ENCODE peak calls at places on chromosomes 12 and 14, in seven cellular contexts. M, A, H, X, W, R and B are unnamed samples.

GRCh38 chr14:90697577-90698206 is 118.5 kb downstream of the TTC7B start:
- DNase-seq in M (peak; percentile 82), A (peak; percentile 21), H (peak; percentile 58), X (peak; percentile 87), W (peak; percentile 63), R (peak; percentile 68), B (peak; percentile 9)

GRCh38 chr14:32075636-32076277 is 1.3 kb upstream of the ARHGAP5 start:
- DNase-seq in M (peak; percentile 30), A (no peak), H (no peak), X (peak; percentile 48), W (no peak), R (no peak), B (no peak)

GRCh38 chr14:74508292-74508731 is 14.7 kb downstream of the ISCA2 start:
- DNase-seq in M (no peak), A (no peak), H (no peak), X (peak; percentile 72), W (no peak), R (no peak), B (no peak)

GRCh38 chr14:71267691-71268090 is 360.4 kb downstream of the PCNX1 start:
- DNase-seq in M (no peak), A (no peak), H (no peak), X (peak; percentile 57), W (no peak), R (no peak), B (no peak)

GRCh38 chr12:1517007-1517406 is 77.4 kb downstream of the FBXL14 start:
- DNase-seq in M (no peak), A (no peak), H (no peak), X (peak; percentile 75), W (peak; percentile 95), R (no peak), B (no peak)

GRCh38 chr12:753401-754237 is 1.2 kb downstream of the WNK1 start:
- DNase-seq in M (peak; percentile 63), A (no peak), H (no peak), X (peak; percentile 31), W (no peak), R (no peak), B (no peak)

GRCh38 chr12:34287437-34287836 is 265.1 kb downstream of the ALG10 start:
- DNase-seq in M (no peak), A (no peak), H (no peak), X (no peak), W (no peak), R (no peak), B (no peak)

GRCh38 chr12:42380733-42381132 is 54.8 kb downstream of the PPHLN1 start:
- DNase-seq in M (no peak), A (no peak), H (no peak), X (no peak), W (no peak), R (no peak), B (no peak)

GRCh38 chr12:87405918-87406317 is 623.3 kb downstream of the C12orf50 start:
- DNase-seq in M (no peak), A (no peak), H (no peak), X (peak; percentile 44), W (peak; percentile 74), R (no peak), B (no peak)

GRCh38 chr14:104280902-104281767 is 142.7 kb downstream of the KIF26A start:
- DNase-seq in M (no peak), A (no peak), H (no peak), X (no peak), W (no peak), R (no peak), B (no peak)

GRCh38 chr12:49962861-49963765 is 1.4 kb downstream of the AQP5 start:
- DNase-seq in M (no peak), A (no peak), H (no peak), X (no peak), W (peak; percentile 74), R (peak; percentile 61), B (no peak)

GRCh38 chr12:122282066-122282465 is 15.8 kb upstream of the VPS33A start:
- DNase-seq in M (no peak), A (no peak), H (no peak), X (peak; percentile 76), W (peak; percentile 32), R (no peak), B (no peak)

GRCh38 chr14:70567791-70568190 is 32.7 kb downstream of the MED6 start:
- DNase-seq in M (peak; percentile 44), A (no peak), H (no peak), X (peak; percentile 75), W (peak; percentile 53), R (no peak), B (no peak)

GRCh38 chr12:123441523-123442164 is 5.2 kb upstream of the RILPL2 start:
- DNase-seq in M (no peak), A (no peak), H (no peak), X (no peak), W (no peak), R (no peak), B (no peak)

GRCh38 chr12:90712671-90713070 is 242.3 kb downstream of the CCER1 start:
- DNase-seq in M (no peak), A (no peak), H (no peak), X (no peak), W (peak; percentile 5), R (no peak), B (no peak)

GRCh38 chr12:18706798-18707197 is 31.0 kb downstream of the PLCZ1 start:
- DNase-seq in M (no peak), A (no peak), H (no peak), X (no peak), W (no peak), R (no peak), B (no peak)

GRCh38 chr12:132545183-132545953 is 55.4 kb downstream of the FBRSL1 start:
- DNase-seq in M (no peak), A (no peak), H (no peak), X (no peak), W (no peak), R (no peak), B (no peak)

GRCh38 chr14:97274626-97275025 is 477.4 kb downstream of the VRK1 start:
- DNase-seq in M (no peak), A (no peak), H (no peak), X (no peak), W (no peak), R (no peak), B (no peak)

GRCh38 chr12:82688035-82688501 is 1.4 kb downstream of the TMTC2 start:
- DNase-seq in M (no peak), A (no peak), H (peak; percentile 58), X (peak; percentile 36), W (peak; percentile 21), R (no peak), B (no peak)

GRCh38 chr12:63321373-63321772 is 170.4 kb upstream of the AVPR1A start:
- DNase-seq in M (no peak), A (no peak), H (no peak), X (no peak), W (no peak), R (no peak), B (no peak)

GRCh38 chr14:80477388-80478160 is 266.3 kb upstream of the DIO2 start:
- DNase-seq in M (no peak), A (no peak), H (no peak), X (peak; percentile 34), W (no peak), R (no peak), B (no peak)